ENCODE peak calls at places on chromosomes 3 and 15, in five cellular contexts. One of them, this sample, is unnamed.

GRCh38 chr15:55707985-55708384 is 35.0 kb downstream of the PRTG start:
- DNase-seq in cardiac muscle cell: no peak
- DNase-seq in GM13977: no peak
- DNase-seq in epithelial cell of esophagus: no peak
- DNase-seq in neural progenitor cell: no peak
- DNase-seq in this sample: no peak

GRCh38 chr3:179149951-179150350 is 1.8 kb downstream of the PIK3CA start:
- DNase-seq in neural progenitor cell: no peak
- DNase-seq in epithelial cell of esophagus: no peak
- DNase-seq in cardiac muscle cell: peak; percentile 2
- DNase-seq in GM13977: no peak
- DNase-seq in this sample: no peak

GRCh38 chr15:67086650-67086941 is 21.2 kb downstream of the SMAD3 start:
- DNase-seq in neural progenitor cell: no peak
- DNase-seq in epithelial cell of esophagus: no peak
- DNase-seq in cardiac muscle cell: no peak
- DNase-seq in GM13977: no peak
- DNase-seq in this sample: no peak

GRCh38 chr3:185082149-185082548 is 70.7 kb downstream of the C3orf70 start:
- DNase-seq in GM13977: no peak
- DNase-seq in epithelial cell of esophagus: no peak
- DNase-seq in neural progenitor cell: no peak
- DNase-seq in cardiac muscle cell: no peak
- DNase-seq in this sample: no peak

GRCh38 chr3:179526989-179527391 is 35.7 kb upstream of the ACTL6A start:
- DNase-seq in cardiac muscle cell: peak; percentile 93
- DNase-seq in neural progenitor cell: peak; percentile 77
- DNase-seq in GM13977: no peak
- DNase-seq in epithelial cell of esophagus: peak; percentile 13
- DNase-seq in this sample: no peak

GRCh38 chr3:105513042-105513441 is 146.3 kb downstream of the ALCAM start:
- DNase-seq in neural progenitor cell: no peak
- DNase-seq in epithelial cell of esophagus: peak; percentile 9
- DNase-seq in cardiac muscle cell: peak; percentile 80
- DNase-seq in GM13977: no peak
- DNase-seq in this sample: no peak

GRCh38 chr3:106759686-106760085 is 617.6 kb upstream of the CCDC54 start:
- DNase-seq in neural progenitor cell: no peak
- DNase-seq in epithelial cell of esophagus: no peak
- DNase-seq in cardiac muscle cell: peak; percentile 39
- DNase-seq in GM13977: no peak
- DNase-seq in this sample: no peak

GRCh38 chr3:190213726-190214125 is 93.0 kb upstream of the P3H2 start:
- DNase-seq in GM13977: no peak
- DNase-seq in epithelial cell of esophagus: no peak
- DNase-seq in neural progenitor cell: no peak
- DNase-seq in cardiac muscle cell: no peak
- DNase-seq in this sample: no peak

GRCh38 chr15:48965972-48966371 is 2.3 kb upstream of the SHC4 start:
- DNase-seq in epithelial cell of esophagus: peak; percentile 92
- DNase-seq in neural progenitor cell: no peak
- DNase-seq in GM13977: peak; percentile 56
- DNase-seq in cardiac muscle cell: peak; percentile 79
- DNase-seq in this sample: peak; percentile 49

GRCh38 chr15:39400002-39400401 is 180.9 kb upstream of the THBS1 start:
- DNase-seq in neural progenitor cell: no peak
- DNase-seq in cardiac muscle cell: no peak
- DNase-seq in epithelial cell of esophagus: no peak
- DNase-seq in GM13977: no peak
- DNase-seq in this sample: no peak

GRCh38 chr3:59555593-59556315 is 505.9 kb upstream of the CFAP20DC start:
- DNase-seq in epithelial cell of esophagus: peak; percentile 87
- DNase-seq in GM13977: no peak
- DNase-seq in cardiac muscle cell: peak; percentile 55
- DNase-seq in neural progenitor cell: no peak
- DNase-seq in this sample: no peak

GRCh38 chr3:47250309-47251060 is 32.1 kb downstream of the KIF9 start:
- DNase-seq in neural progenitor cell: peak; percentile 73
- DNase-seq in cardiac muscle cell: peak; percentile 56
- DNase-seq in GM13977: peak; percentile 46
- DNase-seq in epithelial cell of esophagus: peak; percentile 41
- DNase-seq in this sample: peak; percentile 68

GRCh38 chr3:195451373-195452000 is 8.7 kb upstream of the ACAP2 start:
- DNase-seq in cardiac muscle cell: no peak
- DNase-seq in epithelial cell of esophagus: no peak
- DNase-seq in neural progenitor cell: peak; percentile 56
- DNase-seq in GM13977: no peak
- DNase-seq in this sample: no peak

GRCh38 chr3:8851703-8852102 is 82.3 kb upstream of the OXTR start:
- DNase-seq in cardiac muscle cell: peak; percentile 73
- DNase-seq in GM13977: no peak
- DNase-seq in neural progenitor cell: no peak
- DNase-seq in epithelial cell of esophagus: peak; percentile 74
- DNase-seq in this sample: no peak

GRCh38 chr15:27017168-27017809 is 46.3 kb downstream of the GABRG3 start:
- DNase-seq in GM13977: peak; percentile 38
- DNase-seq in cardiac muscle cell: peak; percentile 69
- DNase-seq in epithelial cell of esophagus: peak; percentile 38
- DNase-seq in neural progenitor cell: peak; percentile 84
- DNase-seq in this sample: peak; percentile 64

GRCh38 chr15:49620174-49620573 is 444 bp downstream of the FAM227B start:
- DNase-seq in neural progenitor cell: no peak
- DNase-seq in cardiac muscle cell: peak; percentile 81
- DNase-seq in epithelial cell of esophagus: peak; percentile 39
- DNase-seq in GM13977: peak; percentile 10
- DNase-seq in this sample: no peak

GRCh38 chr3:25297667-25298585 is 130.1 kb upstream of the RARB start:
- DNase-seq in neural progenitor cell: peak; percentile 19
- DNase-seq in cardiac muscle cell: peak; percentile 13
- DNase-seq in epithelial cell of esophagus: peak; percentile 7
- DNase-seq in GM13977: no peak
- DNase-seq in this sample: no peak

GRCh38 chr3:132038198-132038825 is 3.5 kb upstream of the CPNE4 start:
- DNase-seq in GM13977: peak; percentile 46
- DNase-seq in neural progenitor cell: peak; percentile 44
- DNase-seq in epithelial cell of esophagus: peak; percentile 59
- DNase-seq in cardiac muscle cell: peak; percentile 44
- DNase-seq in this sample: peak; percentile 27

GRCh38 chr15:43896543-43896942 is 69.7 kb downstream of the WDR76 start:
- DNase-seq in epithelial cell of esophagus: no peak
- DNase-seq in GM13977: no peak
- DNase-seq in cardiac muscle cell: no peak
- DNase-seq in neural progenitor cell: no peak
- DNase-seq in this sample: no peak

GRCh38 chr3:126553284-126553811 is 5.4 kb downstream of the C3orf22 start:
- DNase-seq in cardiac muscle cell: no peak
- DNase-seq in GM13977: no peak
- DNase-seq in epithelial cell of esophagus: no peak
- DNase-seq in neural progenitor cell: no peak
- DNase-seq in this sample: peak; percentile 22

GRCh38 chr3:33440328-33440577 is at the start of gene UBP1:
- DNase-seq in cardiac muscle cell: no peak
- DNase-seq in neural progenitor cell: peak; percentile 100
- DNase-seq in GM13977: no peak
- DNase-seq in epithelial cell of esophagus: no peak
- DNase-seq in this sample: no peak

GRCh38 chr15:58165661-58166060 is 27.5 kb downstream of the AQP9 start:
- DNase-seq in epithelial cell of esophagus: peak; percentile 19
- DNase-seq in neural progenitor cell: no peak
- DNase-seq in cardiac muscle cell: peak; percentile 86
- DNase-seq in GM13977: no peak
- DNase-seq in this sample: no peak

GRCh38 chr15:58167095-58167591 is 29.0 kb downstream of the AQP9 start:
- DNase-seq in cardiac muscle cell: no peak
- DNase-seq in neural progenitor cell: peak; percentile 49
- DNase-seq in epithelial cell of esophagus: no peak
- DNase-seq in GM13977: no peak
- DNase-seq in this sample: no peak

GRCh38 chr3:147843331-147843730 is 434.2 kb downstream of the ZIC1 start:
- DNase-seq in epithelial cell of esophagus: peak; percentile 32
- DNase-seq in GM13977: no peak
- DNase-seq in neural progenitor cell: no peak
- DNase-seq in cardiac muscle cell: no peak
- DNase-seq in this sample: no peak

GRCh38 chr3:128922804-128923459 is 43.5 kb downstream of the ACAD9 start:
- DNase-seq in GM13977: no peak
- DNase-seq in neural progenitor cell: no peak
- DNase-seq in epithelial cell of esophagus: no peak
- DNase-seq in cardiac muscle cell: no peak
- DNase-seq in this sample: no peak

GRCh38 chr3:183503738-183504137 is 51.8 kb downstream of the KLHL6 start:
- DNase-seq in neural progenitor cell: peak; percentile 40
- DNase-seq in cardiac muscle cell: no peak
- DNase-seq in GM13977: no peak
- DNase-seq in epithelial cell of esophagus: no peak
- DNase-seq in this sample: no peak

GRCh38 chr15:40985541-40986330 is 32.5 kb downstream of the CHAC1 start:
- DNase-seq in neural progenitor cell: no peak
- DNase-seq in GM13977: no peak
- DNase-seq in cardiac muscle cell: peak; percentile 29
- DNase-seq in epithelial cell of esophagus: no peak
- DNase-seq in this sample: no peak

GRCh38 chr3:131221731-131222130 is 159.8 kb upstream of the NUDT16 start:
- DNase-seq in cardiac muscle cell: peak; percentile 59
- DNase-seq in GM13977: no peak
- DNase-seq in neural progenitor cell: no peak
- DNase-seq in epithelial cell of esophagus: peak; percentile 77
- DNase-seq in this sample: no peak

GRCh38 chr15:76140069-76140454 is 80.3 kb downstream of the TMEM266 start:
- DNase-seq in GM13977: no peak
- DNase-seq in epithelial cell of esophagus: no peak
- DNase-seq in cardiac muscle cell: peak; percentile 53
- DNase-seq in neural progenitor cell: peak; percentile 21
- DNase-seq in this sample: no peak

GRCh38 chr3:151483488-151483887 is 22.6 kb upstream of the IGSF10 start:
- DNase-seq in GM13977: no peak
- DNase-seq in cardiac muscle cell: no peak
- DNase-seq in neural progenitor cell: no peak
- DNase-seq in epithelial cell of esophagus: no peak
- DNase-seq in this sample: no peak
- TF ChIP-seq CTCF in GM13977: no peak
- TF ChIP-seq CTCF in cardiac muscle cell: no peak
- TF ChIP-seq CTCF in neural progenitor cell: no peak
- TF ChIP-seq CTCF in epithelial cell of esophagus: no peak
- TF ChIP-seq CTCF in this sample: no peak

GRCh38 chr3:49124203-49124602 is 3.6 kb upstream of the USP19 start:
- DNase-seq in neural progenitor cell: no peak
- DNase-seq in cardiac muscle cell: no peak
- DNase-seq in epithelial cell of esophagus: no peak
- DNase-seq in GM13977: no peak
- DNase-seq in this sample: no peak

GRCh38 chr3:49123687-49124086 is 3.1 kb upstream of the USP19 start:
- DNase-seq in neural progenitor cell: no peak
- DNase-seq in GM13977: no peak
- DNase-seq in epithelial cell of esophagus: no peak
- DNase-seq in cardiac muscle cell: no peak
- DNase-seq in this sample: no peak

GRCh38 chr3:49122886-49123545 is 2.4 kb upstream of the USP19 start:
- DNase-seq in cardiac muscle cell: no peak
- DNase-seq in GM13977: no peak
- DNase-seq in neural progenitor cell: no peak
- DNase-seq in epithelial cell of esophagus: no peak
- DNase-seq in this sample: no peak

GRCh38 chr3:49122022-49122421 is 1.4 kb upstream of the USP19 start:
- DNase-seq in neural progenitor cell: no peak
- DNase-seq in cardiac muscle cell: no peak
- DNase-seq in epithelial cell of esophagus: no peak
- DNase-seq in GM13977: no peak
- DNase-seq in this sample: no peak

GRCh38 chr3:49124991-49125670 is 4.5 kb upstream of the USP19 start:
- DNase-seq in cardiac muscle cell: no peak
- DNase-seq in epithelial cell of esophagus: no peak
- DNase-seq in GM13977: no peak
- DNase-seq in neural progenitor cell: no peak
- DNase-seq in this sample: no peak
- TF ChIP-seq CTCF in cardiac muscle cell: no peak
- TF ChIP-seq CTCF in epithelial cell of esophagus: no peak
- TF ChIP-seq CTCF in GM13977: peak; percentile 54
- TF ChIP-seq CTCF in neural progenitor cell: peak; percentile 19
- TF ChIP-seq CTCF in this sample: peak; percentile 22

GRCh38 chr15:95902606-95903005 is 427.9 kb upstream of the NR2F2 start:
- DNase-seq in cardiac muscle cell: no peak
- DNase-seq in GM13977: no peak
- DNase-seq in epithelial cell of esophagus: no peak
- DNase-seq in neural progenitor cell: no peak
- DNase-seq in this sample: no peak
- TF ChIP-seq CTCF in cardiac muscle cell: no peak
- TF ChIP-seq CTCF in GM13977: no peak
- TF ChIP-seq CTCF in epithelial cell of esophagus: no peak
- TF ChIP-seq CTCF in neural progenitor cell: no peak
- TF ChIP-seq CTCF in this sample: no peak

DNA sequence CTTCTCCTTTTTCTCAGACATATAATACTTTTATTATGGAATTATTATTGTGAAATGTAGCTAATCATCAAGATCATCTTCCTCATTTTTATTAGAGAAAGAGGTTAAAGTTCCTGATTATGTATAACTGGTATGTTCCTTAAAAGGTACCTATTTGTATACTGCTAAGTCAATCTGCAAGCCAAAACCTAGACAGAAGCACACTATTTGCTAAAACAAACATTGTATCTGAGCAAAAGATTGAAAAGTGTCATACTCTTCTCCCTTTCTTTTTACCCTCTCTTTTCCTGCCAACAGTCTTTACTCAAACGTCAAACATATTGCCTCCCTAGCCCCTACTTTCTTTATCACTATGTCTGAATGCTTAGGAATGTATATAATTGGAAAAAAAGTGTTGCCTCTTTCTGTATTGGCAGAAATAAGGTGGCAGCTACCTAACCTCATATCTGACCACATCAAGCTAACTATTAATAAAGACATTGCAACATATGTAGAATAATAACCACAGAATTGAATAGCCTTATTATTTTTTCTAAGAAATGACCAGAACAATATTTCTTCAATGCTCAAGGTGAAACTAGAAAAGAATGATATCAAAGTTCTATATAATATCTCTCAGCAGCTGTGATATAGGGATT is 18.5 kb downstream of the SEC11A start:
- DNase-seq in epithelial cell of esophagus: no peak
- DNase-seq in cardiac muscle cell: no peak
- DNase-seq in neural progenitor cell: no peak
- DNase-seq in GM13977: no peak
- DNase-seq in this sample: no peak
- TF ChIP-seq CTCF in epithelial cell of esophagus: no peak
- TF ChIP-seq CTCF in cardiac muscle cell: no peak
- TF ChIP-seq CTCF in neural progenitor cell: no peak
- TF ChIP-seq CTCF in GM13977: no peak
- TF ChIP-seq CTCF in this sample: no peak